ENCODE peak calls at places on chromosomes 3 and 15, in four cellular contexts. Q is IMR-90, J is K562, A is GM12878. Y is an unnamed sample.

GRCh38 chr15:70526221-70526973 is 237.0 kb downstream of the UACA start:
- DNase-seq in Q (peak; percentile 31), J (no peak), A (no peak), Y (no peak)

GRCh38 chr3:86865506-86865905 is 125.4 kb downstream of the VGLL3 start:
- DNase-seq in Q (peak; percentile 24), J (no peak), A (no peak), Y (no peak)

GRCh38 chr15:49242820-49243219 is 72.8 kb downstream of the GALK2 start:
- DNase-seq in Q (peak; percentile 95), J (peak; percentile 62), A (no peak), Y (no peak)

GRCh38 chr15:92097473-92098178 is 244.1 kb downstream of the SLCO3A1 start:
- DNase-seq in Q (peak; percentile 46), J (peak; percentile 53), A (peak; percentile 20), Y (peak; percentile 57)

GRCh38 chr15:45794768-45795486 is 160.1 kb downstream of the SQOR start:
- DNase-seq in Q (no peak), J (no peak), A (no peak), Y (no peak)

GRCh38 chr3:113783463-113783862 is 36.6 kb downstream of the ATP6V1A start:
- DNase-seq in Q (peak; percentile 98), J (peak; percentile 2), A (no peak), Y (peak; percentile 90)

GRCh38 chr3:1444196-1444595 is 351.4 kb downstream of the CNTN6 start:
- DNase-seq in Q (no peak), J (no peak), A (no peak), Y (no peak)

GRCh38 chr3:47794585-47794984 is 8.4 kb upstream of the DHX30 start:
- DNase-seq in Q (no peak), J (peak; percentile 38), A (no peak), Y (no peak)

GRCh38 chr15:63531586-63531985 is 27.2 kb downstream of the USP3 start:
- DNase-seq in Q (no peak), J (peak; percentile 42), A (no peak), Y (no peak)

GRCh38 chr3:66800941-66801545 is 197.1 kb upstream of the KBTBD8 start:
- DNase-seq in Q (peak; percentile 73), J (no peak), A (no peak), Y (no peak)

GRCh38 chr15:65926459-65926858 is 57.2 kb downstream of the RAB11A start:
- DNase-seq in Q (no peak), J (no peak), A (no peak), Y (no peak)

GRCh38 chr3:22117751-22118346 is 366.8 kb upstream of the ZNF385D start:
- DNase-seq in Q (peak; percentile 62), J (peak; percentile 47), A (no peak), Y (peak; percentile 54)
- TF ChIP-seq FOS in Q (no peak), J (no peak), A (no peak), Y (no peak)

DNA sequence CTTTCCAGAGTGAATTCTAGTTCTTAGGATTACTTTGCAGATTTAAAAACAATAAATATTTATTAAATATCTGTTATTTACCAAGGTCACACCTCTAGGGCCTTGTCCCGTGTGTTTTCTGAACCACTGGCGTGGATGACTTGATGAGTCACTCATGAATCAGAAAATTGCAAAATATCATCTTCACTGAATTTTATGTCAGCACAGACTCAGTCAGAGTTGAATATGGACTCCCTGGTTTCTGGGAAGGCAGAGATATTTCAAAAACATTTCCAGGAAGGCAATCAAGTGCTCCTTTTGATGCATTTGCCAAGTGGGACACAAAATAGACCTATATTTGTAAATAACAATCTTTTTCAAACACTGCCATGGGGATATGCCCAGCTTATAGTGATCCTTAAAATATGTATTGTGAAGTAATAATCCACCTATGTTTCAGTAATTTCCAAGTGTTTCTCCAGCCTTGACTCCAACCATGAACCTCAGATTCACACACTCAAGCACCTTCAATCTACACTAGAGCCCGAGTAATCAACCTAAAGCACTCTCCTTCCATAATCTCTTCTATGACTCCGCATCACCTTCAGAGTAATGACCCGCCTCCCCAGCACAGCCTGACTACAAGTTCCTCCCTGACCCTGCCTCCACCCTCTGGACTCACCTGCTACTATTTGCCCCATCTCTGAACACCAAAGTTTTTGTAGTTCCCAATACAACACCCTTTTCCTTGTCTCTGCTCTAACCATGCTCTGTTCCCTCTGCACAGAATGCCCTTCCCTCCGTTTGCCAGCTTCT is 24.3 kb downstream of the DPH3 start:
- DNase-seq in Q (peak; percentile 81), J (no peak), A (no peak), Y (no peak)
- TF ChIP-seq FOS in Q (peak; percentile 93), J (no peak), A (no peak), Y (no peak)

GRCh38 chr3:125002414-125002811 is 53.4 kb downstream of the HEG1 start:
- DNase-seq in Q (no peak), J (no peak), A (no peak), Y (no peak)

GRCh38 chr3:125002834-125003368 is 52.9 kb downstream of the HEG1 start:
- DNase-seq in Q (no peak), J (no peak), A (no peak), Y (no peak)

GRCh38 chr3:125001557-125002413 is 54.0 kb downstream of the HEG1 start:
- DNase-seq in Q (no peak), J (no peak), A (no peak), Y (no peak)

GRCh38 chr3:125004196-125004595 is 51.6 kb downstream of the HEG1 start:
- DNase-seq in Q (peak; percentile 56), J (no peak), A (no peak), Y (no peak)

GRCh38 chr3:125003369-125003853 is 52.4 kb downstream of the HEG1 start:
- DNase-seq in Q (peak; percentile 72), J (no peak), A (no peak), Y (no peak)
- TF ChIP-seq FOS in Q (no peak), J (no peak), A (no peak), Y (no peak)

GRCh38 chr3:143036557-143036956 is 35.2 kb downstream of the U2SURP start:
- DNase-seq in Q (no peak), J (no peak), A (no peak), Y (no peak)
- TF ChIP-seq FOS in Q (no peak), J (no peak), A (no peak), Y (no peak)

GRCh38 chr15:56918907-56919707 is 663 bp downstream of the TCF12 start:
- DNase-seq in Q (peak; percentile 73), J (peak; percentile 70), A (no peak), Y (peak; percentile 77)
- TF ChIP-seq FOS in Q (peak; percentile 52), J (no peak), A (no peak), Y (peak; percentile 78)

DNA sequence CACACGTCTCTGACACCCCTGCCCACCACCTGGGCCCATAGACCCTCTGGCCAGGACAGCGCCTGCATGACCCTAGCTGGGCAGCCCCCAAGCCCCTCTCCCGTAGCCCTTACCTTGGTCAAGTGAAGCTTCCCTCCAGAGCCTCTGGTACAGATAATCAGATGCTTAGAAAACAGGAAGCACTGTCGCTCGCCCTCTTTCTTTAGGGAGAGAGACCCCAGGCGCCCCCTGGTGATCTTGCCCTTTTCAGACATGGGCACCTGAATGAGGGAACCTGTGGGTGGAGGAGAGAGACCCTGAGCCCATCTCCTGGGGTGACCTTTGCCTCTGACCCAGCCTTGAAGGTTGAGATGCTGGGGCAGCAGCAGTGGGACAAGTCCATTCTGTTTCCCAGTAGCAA is 65.4 kb downstream of the RASGRF1 start:
- DNase-seq in Q (no peak), J (no peak), A (no peak), Y (no peak)
- TF ChIP-seq FOS in Q (no peak), J (no peak), A (no peak), Y (no peak)

GRCh38 chr3:179819379-179819778 is 166.5 kb downstream of the USP13 start:
- DNase-seq in Q (no peak), J (no peak), A (no peak), Y (no peak)
- TF ChIP-seq FOS in Q (no peak), J (no peak), A (no peak), Y (no peak)

GRCh38 chr15:68871507-68871906 is 50.8 kb upstream of the ANP32A start:
- DNase-seq in Q (no peak), J (no peak), A (no peak), Y (no peak)

GRCh38 chr15:68868296-68868695 is 47.6 kb upstream of the ANP32A start:
- DNase-seq in Q (no peak), J (no peak), A (no peak), Y (no peak)
- TF ChIP-seq FOS in Q (no peak), J (no peak), A (no peak), Y (no peak)

Y was measured in endothelial cell of umbilical vein.